ENCODE peak calls at places on chromosome X, in ten cellular contexts. Z, W, F, V, E, N, L, P, B and G are unnamed samples.

GRCh38 chrX:68534696-68535095 is 35.8 kb downstream of the YIPF6 start:
- DNase-seq in B (no peak), N (no peak), Z (no peak), L (no peak), W (no peak), F (no peak), P (no peak), E (peak; percentile 39), V (no peak), G (no peak)

GRCh38 chrX:138709886-138710285 is 1.6 kb downstream of the FGF13 start:
- DNase-seq in V (peak; percentile 25), P (no peak), L (no peak), B (no peak), N (no peak), W (no peak), F (no peak), E (no peak), Z (no peak), G (no peak)

GRCh38 chrX:29241831-29242230 is 654.6 kb downstream of the IL1RAPL1 start:
- DNase-seq in V (no peak), Z (no peak), L (no peak), B (no peak), F (peak; percentile 3), W (no peak), P (no peak), N (no peak), E (no peak), G (no peak)

GRCh38 chrX:150731795-150732194 is 38.6 kb downstream of the MTMR1 start:
- DNase-seq in E (peak; percentile 87), Z (no peak), N (no peak), W (peak; percentile 23), B (peak; percentile 73), L (peak; percentile 73), F (peak; percentile 94), V (no peak), P (no peak), G (no peak)

GRCh38 chrX:4239650-4240540 is 526.4 kb upstream of the PRKX start:
- DNase-seq in F (no peak), Z (no peak), W (no peak), V (no peak), N (no peak), B (no peak), L (no peak), P (no peak), E (no peak), G (no peak)

GRCh38 chrX:77953300-77953699 is 16.1 kb downstream of the PGAM4 start:
- DNase-seq in L (no peak), N (no peak), E (no peak), V (no peak), F (no peak), Z (no peak), B (no peak), W (no peak), P (no peak), G (no peak)

GRCh38 chrX:8748855-8749254 is 16.9 kb upstream of the ANOS1 start:
- DNase-seq in B (peak; percentile 61), F (peak; percentile 65), L (no peak), N (peak; percentile 2), V (peak; percentile 41), P (no peak), Z (peak; percentile 43), W (no peak), E (peak; percentile 59), G (peak; percentile 15)

GRCh38 chrX:103220511-103221406 is 5.9 kb downstream of the BEX4 start:
- DNase-seq in V (no peak), Z (no peak), W (no peak), B (no peak), P (no peak), F (no peak), L (no peak), N (no peak), E (no peak), G (no peak)

GRCh38 chrX:13449441-13449840 is 120.0 kb upstream of the EGFL6 start:
- DNase-seq in B (no peak), N (no peak), Z (no peak), E (no peak), V (no peak), W (no peak), P (no peak), L (no peak), F (no peak), G (no peak)

GRCh38 chrX:140848800-140849199 is 139.2 kb downstream of the LINC00632 start:
- DNase-seq in W (no peak), F (no peak), N (no peak), V (no peak), B (no peak), L (no peak), P (no peak), E (no peak), Z (no peak), G (no peak)

GRCh38 chrX:33211356-33212254 is at the start of gene DMD:
- DNase-seq in Z (no peak), B (peak; percentile 34), F (peak; percentile 8), W (no peak), N (no peak), P (no peak), E (no peak), L (no peak), V (peak; percentile 55), G (no peak)

GRCh38 chrX:130895299-130895698 is 7.7 kb downstream of the ENOX2 start:
- DNase-seq in E (no peak), Z (no peak), F (no peak), B (no peak), N (no peak), L (no peak), W (no peak), P (no peak), V (no peak), G (no peak)

GRCh38 chrX:78092296-78092695 is 11.8 kb upstream of the PGK1 start:
- DNase-seq in L (no peak), E (peak; percentile 53), F (peak; percentile 79), Z (no peak), N (no peak), B (peak; percentile 76), P (peak; percentile 22), W (no peak), V (peak; percentile 79), G (no peak)

GRCh38 chrX:53188763-53189162 is 36.2 kb downstream of the KDM5C start:
- DNase-seq in V (peak; percentile 23), W (peak; percentile 15), E (peak; percentile 33), L (no peak), Z (no peak), P (no peak), N (no peak), B (peak; percentile 6), F (peak; percentile 29), G (no peak)

GRCh38 chrX:20974326-20974725 is 399.9 kb upstream of the CNKSR2 start:
- DNase-seq in Z (no peak), N (no peak), L (no peak), E (peak; percentile 14), W (no peak), V (no peak), F (peak; percentile 1), P (no peak), B (peak; percentile 74), G (no peak)

GRCh38 chrX:63747331-63747730 is 37.7 kb downstream of the ARHGEF9 start:
- DNase-seq in N (no peak), Z (no peak), V (no peak), B (peak; percentile 58), F (peak; percentile 70), E (peak; percentile 70), P (no peak), W (no peak), L (peak; percentile 31), G (no peak)

GRCh38 chrX:56729152-56729557 is at the start of gene NBDY:
- DNase-seq in Z (peak; percentile 26), V (peak; percentile 72), N (peak; percentile 46), E (peak; percentile 63), L (no peak), P (no peak), W (peak; percentile 24), F (peak; percentile 65), B (peak; percentile 53), G (peak; percentile 51)

GRCh38 chrX:40122487-40122886 is 24.7 kb upstream of the BCOR start:
- DNase-seq in V (no peak), F (no peak), Z (no peak), N (no peak), E (no peak), L (no peak), P (no peak), B (no peak), W (no peak), G (no peak)

GRCh38 chrX:21985332-21985777 is 44.8 kb downstream of the SMS start:
- DNase-seq in F (peak; percentile 83), V (peak; percentile 75), W (peak; percentile 45), N (peak; percentile 68), Z (peak; percentile 77), E (peak; percentile 75), L (peak; percentile 28), B (peak; percentile 77), P (peak; percentile 70), G (peak; percentile 67)

GRCh38 chrX:119303137-119303536 is 67.1 kb downstream of the PGRMC1 start:
- DNase-seq in E (no peak), F (no peak), B (no peak), L (no peak), N (no peak), Z (no peak), P (no peak), V (no peak), W (no peak), G (no peak)

GRCh38 chrX:21812628-21813027 is 26.8 kb upstream of the MBTPS2 start:
- DNase-seq in B (no peak), Z (no peak), F (no peak), P (no peak), W (no peak), N (no peak), L (no peak), V (peak; percentile 31), E (no peak), G (no peak)

GRCh38 chrX:134908235-134908834 is 82.5 kb upstream of the SMIM10 start:
- DNase-seq in V (peak; percentile 6), P (peak; percentile 18), N (peak; percentile 20), E (peak; percentile 55), W (no peak), F (peak; percentile 74), L (no peak), B (peak; percentile 48), Z (no peak), G (peak; percentile 59)